ENCODE peak calls at places on chromosomes 11 and 22, in nine cellular contexts. G is left lung; R is psoas muscle; T is A549; J is esophagus muscularis mucosa; P is thoracic aorta; I is effector memory CD4-positive, alpha-beta T cell; A is naive thymus-derived CD4-positive, alpha-beta T cell; W is heart right ventricle. Y is an unnamed sample. For H3K4me1, the result is how much of the 10 kb centered on the place peaks cover.

GRCh38 chr11:118437736-118438125 is 1.4 kb downstream of the KMT2A start:
- DNase-seq in W (peak), J (no peak), A (no peak), T (no peak), P (no peak), G (no peak), I (no peak), R (no peak), Y (peak)

GRCh38 chr11:102420547-102420946 is 32.0 kb downstream of the TMEM123 start:
- DNase-seq in P (no peak), R (no peak), T (no peak), G (no peak), J (no peak), A (no peak), W (no peak), I (no peak), Y (no peak)

GRCh38 chr11:119885067-119885466 is 156.1 kb upstream of the NECTIN1 start:
- DNase-seq in I (no peak), A (no peak), J (no peak), T (no peak), P (no peak), G (no peak), R (no peak), W (no peak), Y (no peak)

GRCh38 chr11:105609832-105610781 is at the start of gene GRIA4:
- DNase-seq in T (peak), R (peak), I (no peak), G (peak), P (no peak), J (no peak), A (no peak), W (no peak), Y (no peak)

GRCh38 chr11:92707173-92707619 is 262.3 kb upstream of the MTNR1B start:
- DNase-seq in P (no peak), W (no peak), J (no peak), A (no peak), R (no peak), G (no peak), I (no peak), T (no peak), Y (peak)

GRCh38 chr11:71302911-71303310 is 50.5 kb upstream of the SHANK2 start:
- DNase-seq in T (peak), A (no peak), I (no peak), R (no peak), P (no peak), J (peak), W (no peak), G (no peak), Y (no peak)

GRCh38 chr11:83007909-83008580 is 63.7 kb downstream of the RAB30 start:
- DNase-seq in T (no peak), A (no peak), G (no peak), W (peak), P (no peak), J (no peak), I (no peak), R (peak), Y (peak)

GRCh38 chr11:113528982-113529381 is 53.8 kb upstream of the DRD2 start:
- DNase-seq in A (no peak), I (no peak), W (no peak), R (no peak), G (no peak), T (no peak), J (no peak), P (no peak), Y (no peak)

GRCh38 chr11:74278721-74279148 is 32.7 kb downstream of the P4HA3 start:
- DNase-seq in T (peak), W (peak), I (no peak), P (peak), J (peak), G (no peak), A (no peak), R (peak), Y (peak)

GRCh38 chr11:70306586-70307033 is 36.1 kb downstream of the PPFIA1 start:
- DNase-seq in P (no peak), J (no peak), A (no peak), W (no peak), R (no peak), G (no peak), I (no peak), T (no peak), Y (no peak)

GRCh38 chr11:92528051-92528450 is 303.4 kb downstream of the FAT3 start:
- DNase-seq in J (no peak), P (no peak), T (no peak), W (no peak), A (no peak), G (no peak), R (no peak), I (no peak), Y (peak)

GRCh38 chr11:83778598-83778997 is 492.4 kb upstream of the CCDC90B start:
- DNase-seq in I (no peak), G (no peak), P (no peak), J (no peak), W (no peak), R (no peak), A (no peak), T (no peak), Y (no peak)

GRCh38 chr11:130096823-130097222 is 27.1 kb downstream of the APLP2 start:
- DNase-seq in I (no peak), W (no peak), P (no peak), T (no peak), A (no peak), G (no peak), R (no peak), J (no peak), Y (no peak)
- H3K4me1 ChIP-seq in I (under half), W (half or more), P (under half), T (under half), A (under half), G (half or more), R (under half), J (half or more), Y (under half)

DNA sequence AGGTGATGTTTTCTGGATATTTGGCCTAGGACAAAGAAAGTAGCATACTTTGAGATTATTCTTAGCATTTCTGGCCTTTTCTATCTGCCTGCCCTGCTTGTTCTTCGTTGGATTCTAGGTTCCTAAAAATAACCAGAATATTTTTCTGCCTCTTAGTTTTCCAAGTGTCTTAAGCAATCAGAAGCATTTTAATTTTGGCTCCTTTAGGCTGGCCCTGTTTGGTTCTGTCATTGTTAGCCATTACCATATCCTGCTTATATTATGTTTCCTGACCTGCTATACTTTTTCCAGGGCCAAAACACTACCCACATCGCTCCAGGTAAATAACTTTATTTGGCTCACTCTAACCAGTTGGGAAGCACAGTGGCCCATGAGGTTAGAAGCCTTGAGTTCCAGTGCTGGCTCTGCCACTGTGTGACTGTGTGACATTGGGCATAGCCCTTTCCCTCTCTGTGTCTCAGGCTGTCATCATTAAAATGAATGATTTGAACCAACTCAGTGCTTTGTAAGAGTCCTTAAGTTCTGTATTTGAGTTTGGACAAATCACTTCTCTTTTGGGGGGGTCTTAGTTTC is 91.1 kb downstream of the STIM1 start:
- DNase-seq in R (no peak), P (no peak), J (no peak), T (no peak), W (no peak), I (no peak), G (no peak), A (no peak), Y (no peak)
- H3K27ac ChIP-seq in R (peak), P (peak), J (peak), T (no peak), W (peak), I (peak), G (peak), A (peak), Y (no peak)

DNA sequence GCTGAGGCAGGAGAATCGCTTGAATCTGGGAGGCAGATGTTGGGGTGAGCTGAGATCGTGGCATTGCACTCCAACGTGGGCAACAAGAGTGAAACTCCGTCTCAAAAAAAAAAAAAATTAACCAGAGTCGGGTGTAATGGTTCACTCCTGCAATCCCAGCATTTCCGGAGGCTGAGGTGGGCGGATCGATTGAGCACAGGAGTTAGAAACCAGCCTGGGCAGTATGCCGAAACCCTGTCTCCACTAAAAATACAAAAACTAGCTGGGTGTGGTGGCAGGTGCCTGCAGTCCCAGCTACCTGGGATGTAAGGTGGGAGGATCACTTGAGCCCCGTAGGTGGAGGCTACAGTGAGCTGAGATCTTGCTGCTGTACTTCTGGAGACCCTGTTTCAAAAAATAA is 1.5 kb downstream of the RANGAP1 start:
- DNase-seq in P (no peak), J (no peak), I (no peak), G (peak), A (no peak), R (no peak), W (no peak), T (no peak), Y (no peak)
- H3K4me3 ChIP-seq in P (no peak), J (no peak), I (no peak), G (no peak), A (no peak), R (peak), W (no peak), T (peak), Y (no peak)

GRCh38 chr11:17163742-17164141 is 44.0 kb downstream of the PIK3C2A start:
- DNase-seq in P (no peak), I (no peak), T (no peak), G (no peak), W (no peak), A (no peak), R (no peak), J (no peak), Y (no peak)

GRCh38 chr11:17161515-17161914 is 46.3 kb downstream of the PIK3C2A start:
- DNase-seq in I (no peak), P (no peak), R (no peak), A (no peak), G (no peak), T (no peak), W (no peak), J (no peak), Y (no peak)

GRCh38 chr11:17164361-17165246 is 43.2 kb downstream of the PIK3C2A start:
- DNase-seq in I (no peak), J (no peak), T (no peak), P (no peak), R (no peak), W (peak), A (no peak), G (no peak), Y (no peak)

GRCh38 chr11:17163296-17163695 is 44.5 kb downstream of the PIK3C2A start:
- DNase-seq in J (no peak), W (no peak), T (no peak), G (no peak), A (no peak), P (no peak), I (no peak), R (no peak), Y (no peak)

GRCh38 chr11:17162376-17162775 is 45.4 kb downstream of the PIK3C2A start:
- DNase-seq in T (no peak), J (no peak), P (no peak), I (no peak), R (no peak), G (no peak), W (no peak), A (no peak), Y (no peak)
- H3K4me1 ChIP-seq in T (under half), J (half or more), P (half or more), I (under half), R (under half), G (half or more), W (half or more), A (under half), Y (under half)

DNA sequence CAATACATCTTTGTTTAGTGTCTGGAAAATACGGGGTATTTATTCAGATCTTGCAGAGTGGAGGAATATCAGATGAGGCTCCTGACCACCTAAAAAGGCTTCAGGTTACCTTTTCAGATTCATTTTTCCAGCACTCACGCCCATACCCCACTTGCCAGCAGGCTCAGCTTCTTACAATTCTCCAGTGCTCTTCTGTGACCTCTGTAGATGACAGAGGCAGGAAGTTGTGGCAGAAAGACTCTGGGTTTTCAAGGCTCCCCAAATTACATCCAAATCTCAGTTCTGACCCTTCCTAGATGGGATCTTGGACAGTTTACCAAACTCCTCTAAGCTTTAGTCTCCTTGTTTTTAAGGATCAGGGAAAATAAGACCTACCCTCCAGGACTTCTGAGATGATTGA is 61.1 kb downstream of the SYTL2 start:
- DNase-seq in I (no peak), W (no peak), A (no peak), P (no peak), T (no peak), R (no peak), G (no peak), J (no peak), Y (no peak)
- H3K27ac ChIP-seq in I (no peak), W (no peak), A (no peak), P (no peak), T (peak), R (no peak), G (no peak), J (no peak), Y (no peak)